ENCODE peak calls at places on chromosomes 6 and 20, in six cellular contexts. G, V, C, Y, T and J are unnamed samples. For H3K36me3, the result is how much of the 10 kb centered on the place peaks cover.

GRCh38 chr20:47541355-47541922 is 39.8 kb downstream of the NCOA3 start:
- DNase-seq in G (no peak), V (no peak), C (no peak), Y (no peak), T (no peak), J (no peak)

GRCh38 chr20:25023316-25023715 is 30.8 kb upstream of the APMAP start:
- DNase-seq in G (no peak), V (no peak), C (no peak), Y (no peak), T (no peak), J (no peak)

GRCh38 chr6:53493635-53494025 is 51.3 kb downstream of the GCLC start:
- DNase-seq in G (no peak), V (peak), C (no peak), Y (no peak), T (no peak), J (no peak)

GRCh38 chr20:34946661-34947060 is 8.9 kb downstream of the GSS start:
- DNase-seq in G (no peak), V (peak), C (no peak), Y (no peak), T (no peak), J (no peak)

GRCh38 chr6:130900913-130901312 is 73.7 kb downstream of the SMLR1 start:
- DNase-seq in G (peak), V (peak), C (no peak), Y (no peak), T (no peak), J (no peak)

GRCh38 chr6:14472964-14473363 is 355.4 kb downstream of the CD83 start:
- DNase-seq in G (no peak), V (no peak), C (no peak), Y (no peak), T (no peak), J (no peak)

GRCh38 chr20:33537608-33538007 is 47.7 kb downstream of the CBFA2T2 start:
- DNase-seq in G (no peak), V (no peak), C (no peak), Y (no peak), T (no peak), J (no peak)

GRCh38 chr6:37516076-37516919 is 16.6 kb upstream of the CCDC167 start:
- DNase-seq in G (peak), V (no peak), C (peak), Y (peak), T (peak), J (peak)

GRCh38 chr6:54619102-54619501 is 227.5 kb upstream of the FAM83B start:
- DNase-seq in G (no peak), V (no peak), C (no peak), Y (no peak), T (no peak), J (no peak)

GRCh38 chr6:42118162-42119001 is 24.0 kb downstream of the C6orf132 start:
- DNase-seq in G (peak), V (no peak), C (no peak), Y (no peak), T (no peak), J (no peak)

GRCh38 chr20:44319880-44320422 is 8.9 kb upstream of the FITM2 start:
- DNase-seq in G (no peak), V (no peak), C (no peak), Y (no peak), T (no peak), J (no peak)

GRCh38 chr6:110687326-110687725 is 127.9 kb downstream of the CDK19 start:
- DNase-seq in G (no peak), V (no peak), C (no peak), Y (no peak), T (no peak), J (no peak)

GRCh38 chr20:16607364-16608264 is 34.4 kb upstream of the KIF16B start:
- DNase-seq in G (no peak), V (no peak), C (no peak), Y (no peak), T (no peak), J (no peak)

GRCh38 chr6:75602164-75602896 is 650 bp downstream of the SENP6 start:
- DNase-seq in G (peak), V (peak), C (peak), Y (peak), T (no peak), J (peak)

GRCh38 chr6:128882991-128883571 is at the start of gene LAMA2:
- DNase-seq in G (peak), V (peak), C (peak), Y (peak), T (no peak), J (peak)

GRCh38 chr6:13988049-13988738 is 63.4 kb downstream of the RNF182 start:
- DNase-seq in G (no peak), V (no peak), C (no peak), Y (no peak), T (no peak), J (no peak)

GRCh38 chr6:68233623-68234022 is 401.5 kb upstream of the ADGRB3 start:
- DNase-seq in G (peak), V (peak), C (no peak), Y (no peak), T (no peak), J (peak)

GRCh38 chr6:169639653-169640278 is 62.1 kb downstream of the WDR27 start:
- DNase-seq in G (no peak), V (no peak), C (no peak), Y (peak), T (no peak), J (no peak)

DNA sequence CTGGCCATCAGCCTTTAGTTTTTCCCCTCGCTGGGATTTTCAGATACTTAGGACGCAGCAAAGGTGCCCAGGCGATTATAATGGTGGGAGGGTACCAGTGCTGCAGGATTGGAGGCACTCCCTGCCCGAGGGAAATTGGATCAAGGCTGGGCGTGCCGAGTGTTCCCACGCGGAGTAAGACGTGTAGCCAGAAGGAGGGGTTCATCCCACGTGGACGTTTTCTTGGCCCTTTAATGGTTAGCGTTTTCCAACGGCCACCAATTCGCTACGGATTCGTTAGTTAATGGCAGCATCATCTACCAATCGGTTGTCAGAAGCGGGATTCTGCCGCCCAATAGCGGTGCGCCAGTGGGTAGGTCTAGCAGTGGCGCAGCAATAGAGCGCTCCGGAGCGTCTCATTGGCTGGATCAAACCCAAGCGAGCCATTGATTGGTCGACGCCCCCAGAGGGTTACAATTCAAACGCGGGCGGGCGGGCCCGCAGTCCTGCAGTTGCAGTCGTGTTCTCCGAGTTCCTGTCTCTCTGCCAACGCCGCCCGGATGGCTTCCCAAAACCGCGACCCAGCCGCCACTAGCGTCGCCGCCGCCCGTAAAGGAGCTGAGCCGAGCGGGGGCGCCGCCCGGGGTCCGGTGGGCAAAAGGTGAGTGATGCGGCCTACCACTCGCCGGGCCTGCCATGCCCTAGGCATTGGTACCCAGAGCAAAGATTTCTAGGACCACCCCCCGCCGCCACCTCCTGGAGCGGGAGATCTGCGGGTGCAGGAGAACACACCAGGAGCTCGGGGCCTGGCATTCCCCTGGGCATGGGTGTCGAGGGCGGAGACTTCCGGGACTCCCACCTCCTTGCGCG is at the start of gene UBE2C:
- DNase-seq in G (peak), V (peak), C (peak), Y (peak), T (peak), J (peak)
- H3K4me3 ChIP-seq in G (peak), V (peak), C (peak), Y (peak), T (peak), J (peak)

GRCh38 chr20:38324159-38324558 is 20.2 kb downstream of the BPI start:
- DNase-seq in G (no peak), V (no peak), C (no peak), Y (no peak), T (no peak), J (no peak)
- H3K36me3 ChIP-seq in G (under half), V (under half), C (under half), Y (under half), T (under half), J (under half)

GRCh38 chr20:49563015-49563980 is 4.6 kb downstream of the PTGIS start:
- DNase-seq in G (no peak), V (no peak), C (no peak), Y (no peak), T (no peak), J (no peak)
- H3K4me3 ChIP-seq in G (no peak), V (no peak), C (no peak), Y (no peak), T (no peak), J (no peak)

GRCh38 chr6:149725785-149726184 is 7.9 kb upstream of the LATS1 start:
- DNase-seq in G (no peak), V (no peak), C (no peak), Y (no peak), T (no peak), J (no peak)
- H3K36me3 ChIP-seq in G (under half), V (under half), C (under half), Y (under half), T (under half), J (under half)

DNA sequence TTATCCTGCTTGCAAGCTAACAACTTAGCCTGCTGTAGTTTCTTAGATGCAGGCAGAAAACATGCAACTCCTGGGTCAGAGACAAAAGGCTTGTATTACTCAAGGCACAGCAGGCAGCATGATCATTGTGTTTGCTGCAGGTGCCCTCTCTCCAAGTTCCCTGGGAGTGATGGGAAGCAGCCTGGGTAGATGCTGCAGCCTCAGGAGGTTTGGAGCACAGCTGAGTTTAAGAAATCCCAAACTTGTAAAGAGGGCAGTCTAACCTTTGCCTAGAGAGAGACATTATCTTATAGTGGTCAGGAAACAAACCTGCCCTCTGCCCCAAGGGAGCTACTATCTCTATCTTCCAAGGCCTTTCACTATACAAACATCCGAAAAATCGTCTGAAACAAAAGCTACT is 61.1 kb downstream of the PFDN4 start:
- DNase-seq in G (no peak), V (no peak), C (no peak), Y (peak), T (no peak), J (no peak)
- H3K4me3 ChIP-seq in G (no peak), V (no peak), C (no peak), Y (no peak), T (no peak), J (no peak)

GRCh38 chr6:193180-193579 is 99.1 kb upstream of the DUSP22 start:
- DNase-seq in G (no peak), V (no peak), C (no peak), Y (no peak), T (no peak), J (no peak)
- H3K36me3 ChIP-seq in G (under half), V (under half), C (under half), Y (under half), T (under half), J (under half)

GRCh38 chr6:151693366-151693765 is 114.1 kb upstream of the ESR1 start:
- DNase-seq in G (no peak), V (no peak), C (no peak), Y (no peak), T (no peak), J (no peak)

GRCh38 chr6:151689499-151690201 is 117.8 kb upstream of the ESR1 start:
- DNase-seq in G (no peak), V (no peak), C (no peak), Y (no peak), T (no peak), J (no peak)

GRCh38 chr6:151690768-151691562 is 116.5 kb upstream of the ESR1 start:
- DNase-seq in G (no peak), V (peak), C (no peak), Y (no peak), T (peak), J (peak)

GRCh38 chr6:151692216-151692615 is 115.3 kb upstream of the ESR1 start:
- DNase-seq in G (no peak), V (no peak), C (no peak), Y (peak), T (no peak), J (no peak)

DNA sequence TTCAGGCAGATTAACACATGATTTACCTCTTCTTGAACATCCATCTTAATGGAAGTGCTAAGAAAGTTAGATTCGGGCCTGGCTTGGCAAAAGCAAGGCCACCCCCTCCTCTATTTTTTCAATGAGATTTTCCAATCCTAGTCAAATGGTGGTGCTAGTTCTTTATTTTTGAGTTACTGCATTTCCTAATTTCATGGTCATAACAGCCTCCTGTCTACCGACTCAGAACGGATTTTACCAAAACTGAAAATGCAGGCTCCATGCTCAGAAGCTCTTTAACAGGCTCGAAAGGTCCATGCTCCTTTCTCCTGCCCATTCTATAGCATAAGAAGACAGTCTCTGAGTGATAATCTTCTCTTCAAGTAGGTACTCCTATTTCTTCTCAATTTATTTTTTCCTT is 117.2 kb upstream of the ESR1 start:
- DNase-seq in G (no peak), V (no peak), C (no peak), Y (no peak), T (peak), J (peak)
- H3K4me3 ChIP-seq in G (no peak), V (no peak), C (no peak), Y (no peak), T (peak), J (no peak)

GRCh38 chr6:33198853-33199436 is 1.5 kb downstream of the RXRB start:
- DNase-seq in G (no peak), V (no peak), C (no peak), Y (no peak), T (no peak), J (no peak)

GRCh38 chr6:33197431-33198048 is 2.9 kb downstream of the RXRB start:
- DNase-seq in G (peak), V (peak), C (peak), Y (peak), T (peak), J (peak)

GRCh38 chr6:33199687-33200233 is 705 bp downstream of the RXRB start:
- DNase-seq in G (peak), V (peak), C (no peak), Y (peak), T (no peak), J (peak)

GRCh38 chr6:33200234-33201146 is at the start of the genes RXRB and SLC39A7:
- DNase-seq in G (peak), V (peak), C (peak), Y (peak), T (peak), J (peak)

DNA sequence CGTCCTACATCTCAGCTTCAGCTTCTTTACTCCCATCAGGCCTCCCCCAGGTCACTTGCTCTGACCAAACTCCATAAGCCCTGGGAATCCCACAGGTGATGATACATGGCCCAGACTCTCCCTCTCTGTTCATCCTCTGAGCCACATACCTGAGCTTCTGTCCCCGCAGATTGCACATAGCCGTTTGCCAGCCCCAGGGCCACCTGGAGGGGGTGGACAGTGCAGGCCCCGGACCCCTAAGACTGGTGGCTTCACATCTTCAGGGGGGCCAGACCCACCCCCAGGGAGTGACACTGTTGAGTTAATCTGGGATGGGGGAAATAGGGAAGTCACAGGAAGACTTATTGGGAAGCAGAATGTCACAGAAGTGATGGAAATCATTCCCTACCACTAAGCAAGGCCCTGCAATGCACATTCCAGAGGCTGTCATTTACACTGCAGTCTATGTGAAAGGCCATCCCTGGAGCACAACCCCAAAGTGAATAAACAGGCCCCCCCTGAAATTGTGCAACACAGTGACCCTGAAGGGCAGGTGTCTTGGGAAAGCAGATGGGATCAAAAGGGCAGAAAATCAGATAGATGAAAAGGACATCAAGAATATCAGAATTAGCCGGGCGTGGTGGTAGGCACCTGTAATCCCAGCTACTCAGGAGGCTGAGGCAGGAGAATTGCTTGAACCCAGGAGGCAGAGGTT is 2.2 kb downstream of the RXRB start:
- DNase-seq in G (no peak), V (no peak), C (no peak), Y (no peak), T (no peak), J (no peak)
- H3K36me3 ChIP-seq in G (under half), V (under half), C (under half), Y (under half), T (under half), J (under half)